ENCODE peak calls at places on chromosomes 13 and 19, in ten cellular contexts. Z, U, B, K, P, Y, O, S, N and G are unnamed samples.

GRCh38 chr19:50549059-50549926 is 18.9 kb downstream of the LRRC4B start:
- DNase-seq in Y (no peak), S (no peak), N (peak), U (no peak), O (no peak), B (no peak), K (no peak), P (no peak), Z (no peak), G (no peak)

GRCh38 chr13:72849571-72849970 is 67.6 kb downstream of the PIBF1 start:
- DNase-seq in S (no peak), Y (no peak), Z (no peak), N (no peak), K (no peak), U (no peak), P (no peak), B (no peak), O (peak), G (no peak)

GRCh38 chr13:35046587-35046986 is 104.5 kb downstream of the NBEA start:
- DNase-seq in U (no peak), K (no peak), B (no peak), P (no peak), S (no peak), Y (no peak), O (no peak), Z (no peak), N (no peak), G (no peak)

GRCh38 chr13:102978168-102978567 is 88.0 kb downstream of the SLC10A2 start:
- DNase-seq in B (no peak), S (no peak), Z (no peak), P (no peak), N (no peak), Y (no peak), K (no peak), U (no peak), O (peak), G (no peak)

GRCh38 chr19:14555918-14556661 is 15.8 kb downstream of the NDUFB7 start:
- DNase-seq in P (no peak), K (no peak), U (peak), N (no peak), B (no peak), Z (no peak), S (no peak), Y (no peak), O (no peak), G (no peak)

GRCh38 chr19:5445667-5446066 is 9.6 kb upstream of the ZNRF4 start:
- DNase-seq in P (no peak), U (no peak), K (no peak), B (peak), S (no peak), O (no peak), Z (no peak), N (no peak), Y (no peak), G (no peak)

GRCh38 chr19:17328517-17329060 is 6.1 kb downstream of the ANO8 start:
- DNase-seq in Y (peak), K (no peak), B (no peak), O (no peak), S (no peak), P (no peak), Z (no peak), U (no peak), N (peak), G (no peak)

GRCh38 chr13:51589793-51590192 is 5.5 kb downstream of the WDFY2 start:
- DNase-seq in K (no peak), S (no peak), U (no peak), N (no peak), P (no peak), B (no peak), Z (no peak), O (no peak), Y (no peak), G (no peak)

GRCh38 chr19:7917292-7918061 is 2.7 kb upstream of the SNAPC2 start:
- DNase-seq in Z (no peak), K (no peak), S (peak), N (peak), P (peak), U (no peak), Y (peak), B (peak), O (peak), G (peak)

GRCh38 chr19:45847661-45848060 is 15.3 kb downstream of the SYMPK start:
- DNase-seq in S (no peak), O (no peak), P (no peak), Y (no peak), U (no peak), Z (no peak), K (no peak), N (peak), B (no peak), G (no peak)

GRCh38 chr13:40975441-40975840 is 43.7 kb downstream of the ELF1 start:
- DNase-seq in O (no peak), S (no peak), K (no peak), Y (no peak), U (no peak), P (no peak), N (no peak), Z (no peak), B (no peak), G (no peak)

GRCh38 chr13:103238441-103238840 is 172.2 kb upstream of the SLC10A2 start:
- DNase-seq in Y (no peak), S (no peak), O (no peak), N (no peak), P (no peak), U (no peak), K (no peak), Z (no peak), B (no peak), G (no peak)

GRCh38 chr13:30256713-30257432 is 50.5 kb downstream of the KATNAL1 start:
- DNase-seq in P (peak), N (no peak), B (peak), K (no peak), Y (no peak), Z (no peak), O (peak), S (no peak), U (no peak), G (no peak)

GRCh38 chr19:12991296-12991695 is 4.0 kb upstream of the NFIX start:
- DNase-seq in U (no peak), O (no peak), N (no peak), Z (no peak), K (no peak), Y (no peak), B (no peak), P (no peak), S (no peak), G (no peak)

GRCh38 chr19:6032827-6033226 is 54.9 kb upstream of the RANBP3 start:
- DNase-seq in P (no peak), B (no peak), S (peak), O (no peak), K (peak), Y (no peak), U (no peak), N (peak), Z (no peak), G (no peak)

GRCh38 chr13:107138468-107138867 is 570.5 kb upstream of the ARGLU1 start:
- DNase-seq in S (no peak), P (no peak), K (no peak), B (no peak), Y (peak), Z (no peak), O (no peak), U (no peak), N (peak), G (peak)

GRCh38 chr13:21218351-21219043 is 42.0 kb downstream of the MRPL57 start:
- DNase-seq in U (no peak), S (no peak), B (no peak), O (no peak), Z (no peak), Y (no peak), N (no peak), P (no peak), K (no peak), G (no peak)

GRCh38 chr19:14439014-14439413 is 5.9 kb downstream of the PKN1 start:
- DNase-seq in B (no peak), N (no peak), U (no peak), P (no peak), S (no peak), K (no peak), Y (no peak), Z (no peak), O (no peak), G (no peak)

GRCh38 chr19:46408611-46409039 is 4.7 kb downstream of the CCDC8 start:
- DNase-seq in P (peak), Z (peak), U (peak), Y (peak), N (peak), S (peak), K (peak), B (no peak), O (peak), G (no peak)

GRCh38 chr13:37386276-37386675 is 212.3 kb downstream of the POSTN start:
- DNase-seq in S (no peak), B (no peak), Y (no peak), O (peak), P (no peak), K (no peak), N (no peak), U (no peak), Z (no peak), G (no peak)

GRCh38 chr13:90565985-90566713 is 781.3 kb upstream of the MIR17HG start:
- DNase-seq in U (no peak), N (no peak), P (no peak), K (no peak), B (no peak), Z (no peak), O (no peak), S (no peak), Y (no peak), G (no peak)
- TF ChIP-seq CTCF in U (no peak), N (no peak), P (no peak), K (no peak), B (no peak), Z (no peak), O (no peak), S (no peak), Y (no peak), G (no peak)

GRCh38 chr19:1164684-1165531 is 9.2 kb downstream of the SBNO2 start:
- DNase-seq in Y (no peak), U (no peak), O (no peak), N (no peak), P (no peak), B (no peak), Z (no peak), K (no peak), S (peak), G (no peak)

GRCh38 chr19:1161716-1162115 is 12.4 kb downstream of the SBNO2 start:
- DNase-seq in U (no peak), P (no peak), B (peak), O (peak), K (no peak), Z (no peak), Y (no peak), N (no peak), S (peak), G (no peak)

GRCh38 chr19:1163934-1164683 is 10.0 kb downstream of the SBNO2 start:
- DNase-seq in S (no peak), K (no peak), Y (no peak), Z (no peak), U (no peak), O (no peak), N (no peak), P (no peak), B (no peak), G (no peak)

GRCh38 chr19:1163283-1163933 is 10.7 kb downstream of the SBNO2 start:
- DNase-seq in P (no peak), B (no peak), O (no peak), Y (no peak), Z (no peak), N (no peak), K (no peak), S (no peak), U (no peak), G (no peak)

DNA sequence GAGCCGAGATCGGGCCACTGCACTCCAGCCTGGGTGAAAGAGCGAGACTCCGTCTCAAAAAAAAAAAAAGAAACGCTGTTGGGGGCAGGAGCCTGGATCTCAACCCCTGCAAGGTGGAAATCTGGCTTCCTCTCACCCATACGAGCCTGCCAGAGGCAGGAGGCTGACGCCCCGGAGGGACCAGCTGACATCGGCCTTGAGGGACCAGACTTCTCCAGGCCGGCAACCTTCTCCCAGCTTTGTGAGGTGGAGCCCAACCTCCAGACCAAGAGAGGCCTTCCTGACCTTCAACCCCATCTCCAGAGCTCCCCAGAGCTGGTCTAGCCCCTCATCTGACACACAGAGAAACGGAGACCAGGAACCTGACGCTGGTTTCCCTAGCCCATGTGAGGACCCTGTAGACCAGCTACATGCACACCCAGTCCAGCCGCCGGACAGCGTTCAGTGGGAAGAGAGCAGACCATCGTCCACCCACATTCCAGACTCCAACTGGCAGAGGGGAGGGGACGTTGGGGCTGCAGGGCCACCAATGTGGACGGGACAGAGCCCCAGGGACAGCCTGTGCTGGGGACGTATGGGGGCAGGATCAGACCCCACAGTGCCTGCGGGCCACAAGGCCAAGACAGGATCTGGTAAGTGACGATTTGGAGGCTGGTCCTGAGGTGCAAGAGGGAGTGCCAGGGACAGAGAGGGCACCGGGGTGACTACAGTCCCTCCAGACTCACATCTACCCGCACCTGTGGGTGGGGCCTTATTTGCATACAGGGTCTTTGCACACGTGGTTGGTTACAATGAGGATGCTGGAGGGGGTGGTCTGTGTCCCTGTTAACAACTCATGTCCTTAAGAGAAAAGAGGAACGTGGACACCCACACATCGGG is 11.4 kb downstream of the SBNO2 start:
- DNase-seq in S (no peak), P (no peak), K (no peak), Y (no peak), U (no peak), B (no peak), O (no peak), Z (no peak), N (no peak), G (no peak)
- H3K4me3 ChIP-seq in S (no peak), P (no peak), K (no peak), Y (no peak), U (no peak), B (no peak), O (no peak), Z (no peak), N (no peak), G (no peak)

GRCh38 chr19:2254052-2254872 is 2.0 kb downstream of the JSRP1 start:
- DNase-seq in S (no peak), P (peak), Y (peak), N (peak), K (no peak), Z (no peak), U (no peak), B (no peak), O (peak), G (peak)

GRCh38 chr19:2255112-2255845 is 938 bp downstream of the JSRP1 start:
- DNase-seq in S (no peak), U (no peak), Z (no peak), P (no peak), K (no peak), O (no peak), B (no peak), N (no peak), Y (no peak), G (no peak)

GRCh38 chr19:2252481-2253105 is 3.5 kb downstream of the AMH start:
- DNase-seq in Y (peak), S (no peak), P (no peak), K (no peak), B (no peak), Z (no peak), N (no peak), U (no peak), O (no peak), G (no peak)

GRCh38 chr19:2251577-2252480 is 2.7 kb downstream of the AMH start:
- DNase-seq in O (no peak), N (no peak), S (no peak), B (no peak), P (no peak), U (no peak), Z (no peak), Y (no peak), K (no peak), G (no peak)

DNA sequence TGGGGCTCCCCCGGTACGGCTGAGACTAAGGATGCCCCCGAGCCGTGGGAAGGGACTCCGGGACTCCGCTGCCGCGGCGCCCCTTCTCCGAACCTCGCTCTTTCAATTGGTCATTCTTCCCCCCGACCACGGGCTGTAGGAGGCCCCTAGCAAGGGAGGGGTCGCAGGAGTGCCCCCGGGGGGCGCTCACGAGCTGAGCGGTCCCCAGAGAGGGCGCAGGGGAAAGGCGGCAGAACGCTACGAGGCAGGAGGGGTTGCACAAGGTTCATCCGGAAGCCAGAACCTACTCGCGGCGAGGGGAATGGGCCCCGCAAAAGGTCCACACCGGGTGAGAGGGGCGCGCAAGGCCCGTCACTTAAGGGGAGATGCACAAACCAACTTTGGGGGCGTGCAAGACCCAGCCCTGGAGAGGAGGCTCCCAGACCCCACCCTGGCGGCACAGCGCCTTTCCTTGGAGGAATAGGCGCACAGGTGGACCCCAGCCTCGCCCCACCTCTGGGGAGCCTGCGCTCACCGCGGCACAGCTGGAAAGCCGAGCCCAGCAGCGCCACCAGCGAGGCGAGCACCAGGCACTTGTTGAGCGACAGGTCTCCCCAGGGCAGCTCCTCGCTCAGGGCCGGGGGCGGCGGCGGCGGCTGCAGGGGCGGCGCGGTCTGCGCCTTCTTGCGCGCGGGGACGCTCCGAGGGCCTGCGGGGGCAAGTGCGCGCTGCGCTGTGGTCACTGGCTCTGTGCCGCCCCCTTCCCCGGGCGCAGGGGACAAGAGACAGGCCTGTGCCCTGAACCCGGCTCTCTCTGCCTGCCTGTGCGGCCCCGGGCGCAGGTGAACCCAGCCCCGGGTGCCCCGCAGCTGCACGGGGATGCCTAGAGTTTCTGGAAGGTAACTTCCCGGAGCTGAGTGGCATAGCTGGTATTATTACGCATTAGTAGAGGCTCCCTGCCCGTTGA is 2.8 kb downstream of the JSRP1 start:
- DNase-seq in Y (peak), K (no peak), U (no peak), Z (no peak), O (no peak), B (no peak), P (peak), S (no peak), N (peak), G (no peak)
- TF ChIP-seq CTCF in Y (peak), K (no peak), U (no peak), Z (no peak), O (peak), B (no peak), P (peak), S (no peak), N (peak), G (no peak)

GRCh38 chr13:109743706-109744453 is 42.5 kb downstream of the IRS2 start:
- DNase-seq in O (peak), Y (no peak), P (peak), K (no peak), B (peak), Z (no peak), U (no peak), S (peak), N (peak), G (peak)
- H3K4me3 ChIP-seq in O (no peak), Y (no peak), P (no peak), K (no peak), B (no peak), Z (no peak), U (no peak), S (no peak), N (no peak), G (no peak)

GRCh38 chr13:100987993-100988392 is 313.4 kb upstream of the TMTC4 start:
- DNase-seq in N (peak), Y (peak), Z (no peak), B (peak), U (no peak), O (peak), S (no peak), P (peak), K (no peak), G (peak)
- TF ChIP-seq CTCF in N (peak), Y (peak), Z (no peak), B (no peak), U (no peak), O (peak), S (no peak), P (no peak), K (peak), G (no peak)

DNA sequence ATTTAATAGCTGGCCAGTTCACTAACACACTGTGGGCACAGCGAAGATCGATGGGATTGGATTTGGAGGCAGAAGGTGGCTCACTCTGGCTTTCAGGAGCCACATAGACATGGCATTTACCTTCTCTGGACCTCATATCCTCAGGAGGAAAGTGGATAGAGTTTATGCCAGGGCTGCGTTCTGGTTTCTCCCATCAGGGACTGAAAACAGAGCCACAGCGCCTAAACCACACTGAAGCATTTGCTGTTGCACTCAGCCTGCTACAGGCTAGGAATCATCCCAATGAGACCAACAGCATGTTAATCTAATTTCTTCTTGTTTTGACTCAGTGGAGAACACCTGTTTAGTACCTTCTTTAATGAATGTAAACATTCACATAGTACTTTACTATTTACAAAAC is 1.6 kb downstream of the CYSLTR2 start:
- DNase-seq in P (no peak), O (no peak), S (no peak), N (no peak), K (no peak), Y (no peak), Z (no peak), B (no peak), U (no peak), G (no peak)
- H3K4me3 ChIP-seq in P (no peak), O (no peak), S (no peak), N (no peak), K (no peak), Y (no peak), Z (no peak), B (no peak), U (no peak), G (no peak)

DNA sequence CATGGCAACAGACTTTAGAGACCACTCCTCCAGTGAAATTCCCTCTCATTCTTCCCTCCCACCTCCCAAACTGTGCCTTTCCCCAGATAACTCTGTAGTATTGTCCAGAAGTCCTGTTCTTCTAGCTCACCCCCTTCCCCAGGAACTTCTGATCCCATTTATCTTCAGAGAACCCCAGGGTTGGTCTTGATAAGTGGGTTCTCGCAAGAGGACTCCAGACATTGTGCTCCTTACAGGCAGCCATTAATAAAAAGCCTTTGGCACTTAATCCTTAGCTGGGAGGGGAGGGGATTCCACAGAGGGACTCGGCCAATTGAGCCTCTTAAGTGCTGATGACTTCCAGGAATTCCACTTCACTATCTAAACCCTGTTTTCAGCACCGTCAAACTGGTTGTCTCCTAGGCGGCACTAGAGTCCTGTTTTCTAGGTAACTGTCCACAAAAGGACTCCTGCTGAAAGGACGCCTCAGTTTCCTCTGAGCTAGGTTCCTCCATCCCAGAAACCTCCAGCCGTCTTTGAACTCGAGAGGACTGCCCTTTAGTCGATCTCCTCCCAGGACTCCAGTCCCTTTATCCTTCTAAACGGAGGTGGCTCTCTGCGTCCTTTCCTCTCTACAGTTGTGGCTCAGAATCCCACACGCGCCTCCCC is 2.0 kb downstream of the LTBP4 start:
- DNase-seq in P (peak), Z (no peak), N (no peak), Y (peak), U (no peak), S (no peak), K (no peak), B (peak), O (peak), G (peak)
- TF ChIP-seq CTCF in P (no peak), Z (no peak), N (no peak), Y (no peak), U (peak), S (no peak), K (no peak), B (peak), O (peak), G (peak)